ENCODE peak calls at places on chromosomes 16 and 17, in eight cellular contexts. H is H7; Q is fibroblast of lung; B is stimulated activated CD4-positive, alpha-beta T cell treated with anti-CD3 and anti-CD28 coated beads, Interleukin-1b, Interleukin-23, amount 100 ng/mL, for 4 hours; O is nucleus accumbens; G is GM23338; X is left ventricle myocardium inferior; F is heart right ventricle. N is an unnamed sample.

GRCh38 chr17:38325221-38325851 is 18.4 kb downstream of the GPR179 start:
- DNase-seq in H (peak), Q (no peak), B (no peak), O (no peak), G (peak), X (no peak), F (no peak), N (peak)

GRCh38 chr17:6679241-6679640 is 27.7 kb downstream of the C17orf100 start:
- DNase-seq in H (no peak), Q (no peak), B (no peak), O (no peak), G (no peak), X (no peak), F (no peak), N (no peak)

GRCh38 chr17:74830861-74831260 is 28.8 kb downstream of the GRIN2C start:
- DNase-seq in H (no peak), Q (no peak), B (no peak), O (no peak), G (no peak), X (no peak), F (no peak), N (no peak)

GRCh38 chr16:23119570-23119969 is 29.7 kb downstream of the USP31 start:
- DNase-seq in H (no peak), Q (peak), B (no peak), O (no peak), G (no peak), X (no peak), F (no peak), N (peak)

GRCh38 chr17:28282596-28282995 is 36.4 kb upstream of the TMEM97 start:
- DNase-seq in H (no peak), Q (peak), B (no peak), O (no peak), G (no peak), X (no peak), F (no peak), N (peak)

GRCh38 chr16:31105677-31106213 is 2.4 kb upstream of the BCKDK start:
- DNase-seq in H (peak), Q (peak), B (peak), O (no peak), G (peak), X (peak), F (peak), N (peak)

GRCh38 chr16:22035094-22035675 is 27.3 kb downstream of the MOSMO start:
- DNase-seq in H (peak), Q (no peak), B (no peak), O (no peak), G (peak), X (no peak), F (no peak), N (no peak)

GRCh38 chr17:39164675-39165143 is 1.3 kb downstream of the ARL5C start:
- DNase-seq in H (peak), Q (peak), B (peak), O (no peak), G (peak), X (peak), F (peak), N (peak)

GRCh38 chr16:47970291-47970931 is 185.4 kb downstream of the ABCC12 start:
- DNase-seq in H (peak), Q (peak), B (no peak), O (no peak), G (peak), X (no peak), F (no peak), N (peak)

GRCh38 chr17:20063665-20064648 is 54.8 kb downstream of the SPECC1 start:
- DNase-seq in H (no peak), Q (peak), B (no peak), O (no peak), G (peak), X (peak), F (peak), N (peak)

GRCh38 chr17:77888242-77889134 is 70.0 kb upstream of the TNRC6C start:
- DNase-seq in H (no peak), Q (peak), B (no peak), O (no peak), G (no peak), X (no peak), F (no peak), N (peak)

GRCh38 chr17:72931635-72932034 is 160.9 kb downstream of the SLC39A11 start:
- DNase-seq in H (no peak), Q (no peak), B (no peak), O (no peak), G (no peak), X (no peak), F (no peak), N (no peak)

GRCh38 chr17:41650794-41651624 is 26.6 kb upstream of the KRT17 start:
- DNase-seq in H (peak), Q (no peak), B (no peak), O (no peak), G (no peak), X (no peak), F (no peak), N (no peak)

GRCh38 chr16:84635702-84636101 is 12.6 kb upstream of the KLHL36 start:
- DNase-seq in H (no peak), Q (no peak), B (no peak), O (no peak), G (no peak), X (no peak), F (no peak), N (peak)

GRCh38 chr16:11909653-11910551 is 5.9 kb downstream of the GSPT1 start:
- DNase-seq in H (no peak), Q (peak), B (no peak), O (no peak), G (no peak), X (no peak), F (no peak), N (peak)

GRCh38 chr16:5010576-5011329 is 23.0 kb downstream of the NAGPA start:
- DNase-seq in H (peak), Q (no peak), B (no peak), O (no peak), G (peak), X (no peak), F (no peak), N (no peak)

GRCh38 chr16:56637814-56638750 is at the start of gene MT1A:
- DNase-seq in H (peak), Q (peak), B (no peak), O (no peak), G (peak), X (peak), F (peak), N (peak)

GRCh38 chr17:78380370-78380769 is 1.9 kb downstream of the PGS1 start:
- DNase-seq in H (no peak), Q (no peak), B (no peak), O (no peak), G (no peak), X (no peak), F (no peak), N (no peak)

GRCh38 chr16:66480265-66481080 is 53.4 kb downstream of the BEAN1 start:
- DNase-seq in H (no peak), Q (no peak), B (no peak), O (no peak), G (no peak), X (no peak), F (peak), N (no peak)

GRCh38 chr17:82095777-82096708 is 2.0 kb downstream of the FASN start:
- DNase-seq in H (no peak), Q (no peak), B (no peak), O (no peak), G (no peak), X (peak), F (no peak), N (no peak)

GRCh38 chr17:43900183-43900857 is 7.0 kb downstream of the MPP2 start:
- DNase-seq in H (peak), Q (peak), B (peak), O (peak), G (peak), X (peak), F (peak), N (peak)

GRCh38 chr17:82350182-82351030 is 8.6 kb upstream of the TEX19 start:
- DNase-seq in H (peak), Q (no peak), B (peak), O (no peak), G (peak), X (no peak), F (no peak), N (no peak)

GRCh38 chr16:28494141-28494851 is at the start of gene APOBR:
- DNase-seq in H (no peak), Q (no peak), B (peak), O (no peak), G (no peak), X (peak), F (peak), N (no peak)

GRCh38 chr17:39090400-39090799 is 61.0 kb downstream of the PLXDC1 start:
- DNase-seq in H (no peak), Q (no peak), B (no peak), O (no peak), G (no peak), X (no peak), F (no peak), N (no peak)

GRCh38 chr16:24852281-24852721 is 6.5 kb downstream of the SLC5A11 start:
- DNase-seq in H (no peak), Q (peak), B (no peak), O (no peak), G (no peak), X (no peak), F (no peak), N (no peak)

GRCh38 chr16:14509055-14509454 is 121.0 kb downstream of the PARN start:
- DNase-seq in H (no peak), Q (peak), B (no peak), O (no peak), G (no peak), X (no peak), F (no peak), N (peak)

GRCh38 chr16:81711609-81712329 is 67.3 kb upstream of the PLCG2 start:
- DNase-seq in H (peak), Q (peak), B (no peak), O (no peak), G (peak), X (peak), F (no peak), N (peak)

GRCh38 chr17:17641621-17642409 is 39.4 kb upstream of the RAI1 start:
- DNase-seq in H (peak), Q (peak), B (peak), O (peak), G (peak), X (peak), F (peak), N (peak)

GRCh38 chr17:72632026-72632684 is 460.3 kb downstream of the SLC39A11 start:
- DNase-seq in H (no peak), Q (no peak), B (no peak), O (no peak), G (no peak), X (no peak), F (peak), N (no peak)

GRCh38 chr16:15035163-15035729 is 20.6 kb downstream of the NTAN1 start:
- DNase-seq in H (no peak), Q (no peak), B (no peak), O (no peak), G (no peak), X (no peak), F (no peak), N (no peak)

GRCh38 chr16:54459509-54460235 is 173.1 kb upstream of the IRX3 start:
- DNase-seq in H (no peak), Q (peak), B (no peak), O (no peak), G (no peak), X (no peak), F (no peak), N (peak)

GRCh38 chr16:52068447-52069074 is 478.4 kb downstream of the TOX3 start:
- DNase-seq in H (peak), Q (peak), B (no peak), O (no peak), G (peak), X (no peak), F (no peak), N (no peak)

GRCh38 chr16:85165781-85166180 is 53.5 kb upstream of the CIBAR2 start:
- DNase-seq in H (no peak), Q (no peak), B (no peak), O (no peak), G (no peak), X (no peak), F (no peak), N (no peak)

N was measured in fibroblast of the aortic adventitia.